ENCODE peak calls at places on chromosome 16, in eight cellular contexts. A is heart right ventricle, X is GM23338, G is PC-9, K is DND-41, N is A673, C is upper lobe of right lung, H is lower lobe of right lung. B is an unnamed sample.

GRCh38 chr16:181668-182021 is 1.4 kb downstream of the HBQ1 start:
- DNase-seq in A (no peak), X (no peak), G (no peak), K (no peak), N (no peak), C (no peak), H (no peak), B (no peak)

GRCh38 chr16:81634380-81635121 is 144.5 kb upstream of the PLCG2 start:
- DNase-seq in A (no peak), X (peak; percentile 48), G (no peak), K (no peak), N (no peak), C (no peak), H (no peak), B (no peak)

GRCh38 chr16:70689035-70689969 is 3.4 kb upstream of the MTSS2 start:
- DNase-seq in A (peak; percentile 69), X (no peak), G (no peak), K (peak; percentile 21), N (no peak), C (peak; percentile 88), H (peak; percentile 86), B (no peak)

GRCh38 chr16:19884611-19885455 is at the start of gene GPRC5B:
- DNase-seq in A (peak; percentile 53), X (peak; percentile 66), G (peak; percentile 56), K (no peak), N (peak; percentile 48), C (peak; percentile 67), H (peak; percentile 46), B (peak; percentile 53)

GRCh38 chr16:20611975-20612471 is 35.9 kb upstream of the ACSM2B start:
- DNase-seq in A (peak; percentile 29), X (no peak), G (no peak), K (no peak), N (no peak), C (peak; percentile 74), H (no peak), B (no peak)

GRCh38 chr16:68444058-68444657 is 4.2 kb downstream of the SMPD3 start:
- DNase-seq in A (peak; percentile 36), X (peak; percentile 84), G (peak; percentile 39), K (peak; percentile 70), N (peak; percentile 41), C (no peak), H (no peak), B (no peak)

GRCh38 chr16:82016268-82016667 is 5.0 kb upstream of the SDR42E1 start:
- DNase-seq in A (peak; percentile 29), X (peak; percentile 70), G (no peak), K (no peak), N (peak; percentile 58), C (no peak), H (no peak), B (no peak)

GRCh38 chr16:88523381-88524159 is 46.6 kb upstream of the ZC3H18 start:
- DNase-seq in A (no peak), X (no peak), G (no peak), K (no peak), N (no peak), C (no peak), H (no peak), B (no peak)

GRCh38 chr16:1639282-1639681 is 27.1 kb downstream of the CRAMP1 start:
- DNase-seq in A (no peak), X (no peak), G (no peak), K (no peak), N (no peak), C (no peak), H (no peak), B (no peak)

GRCh38 chr16:69559164-69559563 is 6.6 kb upstream of the NFAT5 start:
- DNase-seq in A (no peak), X (no peak), G (no peak), K (no peak), N (no peak), C (no peak), H (no peak), B (no peak)

GRCh38 chr16:970766-971581 is at the start of gene LMF1:
- DNase-seq in A (peak; percentile 92), X (peak; percentile 91), G (peak; percentile 99), K (peak; percentile 94), N (peak; percentile 90), C (peak; percentile 97), H (peak; percentile 94), B (peak; percentile 100)

GRCh38 chr16:30927789-30928378 is 4.5 kb downstream of the FBXL19 start:
- DNase-seq in A (peak; percentile 56), X (peak; percentile 85), G (peak; percentile 42), K (peak; percentile 63), N (peak; percentile 87), C (no peak), H (no peak), B (no peak)

GRCh38 chr16:86522639-86523038 is 12.3 kb downstream of the FOXF1 start:
- DNase-seq in A (no peak), X (no peak), G (no peak), K (no peak), N (no peak), C (no peak), H (no peak), B (no peak)

GRCh38 chr16:86521236-86522197 is 11.2 kb downstream of the FOXF1 start:
- DNase-seq in A (no peak), X (no peak), G (no peak), K (no peak), N (no peak), C (no peak), H (peak; percentile 28), B (no peak)

GRCh38 chr16:86523166-86523740 is 12.9 kb downstream of the FOXF1 start:
- DNase-seq in A (no peak), X (no peak), G (no peak), K (no peak), N (no peak), C (peak; percentile 44), H (no peak), B (no peak)

GRCh38 chr16:86525696-86526095 is 15.4 kb downstream of the FOXF1 start:
- DNase-seq in A (no peak), X (no peak), G (no peak), K (no peak), N (no peak), C (peak; percentile 17), H (no peak), B (no peak)

DNA sequence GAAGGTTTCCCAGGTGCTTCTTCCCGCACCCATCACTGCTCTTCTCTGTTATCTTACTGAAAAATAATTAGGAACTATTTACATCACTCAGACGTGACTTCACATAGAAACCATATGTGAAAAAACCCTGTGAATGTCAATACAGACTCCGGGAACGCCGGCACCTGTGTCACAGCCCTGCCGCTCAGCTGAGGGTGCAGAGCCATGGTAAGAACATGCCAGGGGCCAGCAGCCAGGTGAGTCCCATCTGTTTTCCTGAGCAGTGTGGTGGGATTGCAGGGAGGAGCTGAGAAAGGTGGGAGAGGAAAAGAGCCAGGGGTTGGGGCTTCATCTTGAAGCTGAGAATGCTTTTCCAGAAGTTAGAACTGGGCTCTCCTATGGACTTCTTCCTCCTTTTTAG is 13.7 kb downstream of the FOXF1 start:
- DNase-seq in A (no peak), X (no peak), G (no peak), K (no peak), N (no peak), C (peak; percentile 53), H (no peak), B (no peak)
- H3K27ac ChIP-seq in A (no peak overlapping the region), X (no peak overlapping the region), G (no peak overlapping the region), K (no peak overlapping the region), N (no peak overlapping the region), C (no peak overlapping the region), H (no peak overlapping the region), B (no peak overlapping the region)

GRCh38 chr16:4320571-4321137 is 4.8 kb downstream of the GLIS2 start:
- DNase-seq in A (no peak), X (no peak), G (no peak), K (no peak), N (no peak), C (no peak), H (no peak), B (no peak)
- H3K4me1 ChIP-seq in A (peaks cover 73% of the 10 kb centered on the region), X (peaks cover 42% of the 10 kb centered on the region), G (peaks cover 14% of the 10 kb centered on the region), K (peaks cover 6% of the 10 kb centered on the region), N (peaks cover 37% of the 10 kb centered on the region), C (peaks cover 68% of the 10 kb centered on the region), H (peaks cover 87% of the 10 kb centered on the region), B (peaks cover 12% of the 10 kb centered on the region)

GRCh38 chr16:89600427-89600826 is 13.0 kb upstream of the DPEP1 start:
- DNase-seq in A (no peak), X (no peak), G (no peak), K (no peak), N (no peak), C (no peak), H (no peak), B (no peak)

GRCh38 chr16:89599451-89599858 is 14.0 kb upstream of the DPEP1 start:
- DNase-seq in A (no peak), X (peak; percentile 90), G (peak; percentile 80), K (peak; percentile 56), N (no peak), C (no peak), H (no peak), B (no peak)

GRCh38 chr16:89598199-89598598 is 15.2 kb upstream of the DPEP1 start:
- DNase-seq in A (no peak), X (peak; percentile 48), G (no peak), K (no peak), N (peak; percentile 51), C (no peak), H (no peak), B (no peak)

GRCh38 chr16:89600956-89601355 is 12.5 kb upstream of the DPEP1 start:
- DNase-seq in A (no peak), X (no peak), G (no peak), K (no peak), N (no peak), C (no peak), H (no peak), B (no peak)

DNA sequence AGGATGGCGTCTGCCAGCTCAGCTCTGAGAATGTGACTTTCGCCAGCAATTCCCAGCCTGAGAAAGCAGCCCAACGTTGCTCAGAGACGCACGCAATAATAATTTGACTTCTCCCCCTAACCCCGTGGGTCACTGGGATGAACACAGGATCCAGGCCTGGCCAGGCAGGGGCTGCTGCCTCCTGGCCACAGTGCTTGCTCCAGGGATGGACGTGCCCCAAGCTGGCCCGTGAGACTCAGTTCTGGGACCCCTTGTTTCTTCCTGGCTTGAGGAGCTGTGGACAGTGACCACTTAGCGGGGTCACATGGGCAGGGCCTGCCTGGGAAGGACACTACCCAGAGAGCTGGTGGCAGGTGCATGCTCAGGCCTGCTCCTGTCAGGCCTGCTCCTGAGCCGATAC is 13.5 kb upstream of the DPEP1 start:
- DNase-seq in A (no peak), X (no peak), G (no peak), K (no peak), N (no peak), C (no peak), H (no peak), B (no peak)
- H3K27ac ChIP-seq in A (no peak overlapping the region), X (no peak overlapping the region), G (no peak overlapping the region), K (no peak overlapping the region), N (no peak overlapping the region), C (no peak overlapping the region), H (no peak overlapping the region), B (no peak overlapping the region)

GRCh38 chr16:35598696-35599332 is 2139.4 kb downstream of the TP53TG3F start:
- DNase-seq in A (no peak), X (no peak), G (peak; percentile 18), K (peak; percentile 41), N (no peak), C (no peak), H (no peak), B (no peak)
- H3K4me1 ChIP-seq in A (no peaks in the 10 kb centered on the region), X (no peaks in the 10 kb centered on the region), G (no peaks in the 10 kb centered on the region), K (peaks cover 11% of the 10 kb centered on the region), N (no peaks in the 10 kb centered on the region), C (no peaks in the 10 kb centered on the region), H (no peaks in the 10 kb centered on the region), B (no peaks in the 10 kb centered on the region)

GRCh38 chr16:29114476-29115012 is 129.7 kb downstream of the LAT start:
- DNase-seq in A (no peak), X (no peak), G (no peak), K (no peak), N (no peak), C (no peak), H (no peak), B (no peak)
- H3K27ac ChIP-seq in A (peak overlapping the region; percentile 19), X (no peak overlapping the region), G (no peak overlapping the region), K (no peak overlapping the region), N (no peak overlapping the region), C (peak overlapping the region; percentile 45), H (peak overlapping the region; percentile 62), B (no peak overlapping the region)

B was measured in naive thymus-derived CD4-positive, alpha-beta T cell.